ENCODE peak calls at places on chromosome 12, in four cellular contexts. Z is activated gamma-delta T cell treated with Interleukin-2 at 50 U/mL for 16 hours, A is activated T-cell treated with anti-CD3 and anti-CD28 coated beads for 24 hours, R is nephron progenitor cell. O is an unnamed sample.

GRCh38 chr12:67223225-67223624 is 45.9 kb upstream of the CAND1 start:
- DNase-seq in Z (no peak), A (no peak), R (no peak), O (no peak)

GRCh38 chr12:80442426-80443222 is 1.4 kb upstream of the PTPRQ start:
- DNase-seq in Z (no peak), A (no peak), R (no peak), O (no peak)

GRCh38 chr12:53279888-53280498 is 11.9 kb downstream of the ESPL1 start:
- DNase-seq in Z (no peak), A (no peak), R (no peak), O (no peak)

GRCh38 chr12:78938341-78939084 is 73.9 kb downstream of the SYT1 start:
- DNase-seq in Z (no peak), A (no peak), R (no peak), O (peak)

GRCh38 chr12:50102186-50102585 is 1.6 kb upstream of the GPD1 start:
- DNase-seq in Z (no peak), A (no peak), R (no peak), O (no peak)

GRCh38 chr12:51419473-51420228 is 5.0 kb upstream of the SLC4A8 start:
- DNase-seq in Z (no peak), A (no peak), R (no peak), O (no peak)

GRCh38 chr12:57173089-57173488 is 25.7 kb upstream of the LRP1-AS start:
- DNase-seq in Z (no peak), A (peak), R (peak), O (peak)

GRCh38 chr12:104435765-104436164 is 21.0 kb upstream of the CHST11 start:
- DNase-seq in Z (no peak), A (no peak), R (no peak), O (no peak)

GRCh38 chr12:113678222-113678621 is 206.6 kb upstream of the LHX5 start:
- DNase-seq in Z (no peak), A (no peak), R (no peak), O (no peak)

GRCh38 chr12:5094550-5094949 is 50.9 kb downstream of the KCNA5 start:
- DNase-seq in Z (no peak), A (no peak), R (no peak), O (no peak)

GRCh38 chr12:58388261-58388660 is 446.9 kb downstream of the ATP23 start:
- DNase-seq in Z (no peak), A (no peak), R (no peak), O (no peak)